ENCODE peak calls at places on chromosomes 13 and 19, in seven cellular contexts. One of them, this sample, is unnamed.
A peak's percentile ranks its signal among the peaks of the same experiment; 100 is the strongest.

GRCh38 chr13:64672751-64673150 is 2557.4 kb downstream of the PCDH9 start:
- DNase-seq in ascending aorta: no peak
- DNase-seq in mesothelial cell of epicardium: no peak
- DNase-seq in AG09309: no peak
- DNase-seq in mucosa of descending colon: no peak
- DNase-seq in cardiac muscle cell: no peak
- DNase-seq in neural crest cell: no peak
- DNase-seq in this sample: no peak

GRCh38 chr13:65882810-65883209 is 1347.3 kb downstream of the PCDH9 start:
- DNase-seq in mucosa of descending colon: no peak
- DNase-seq in ascending aorta: no peak
- DNase-seq in cardiac muscle cell: no peak
- DNase-seq in mesothelial cell of epicardium: no peak
- DNase-seq in neural crest cell: no peak
- DNase-seq in AG09309: no peak
- DNase-seq in this sample: no peak

GRCh38 chr13:23969672-23970071 is 72.4 kb upstream of the C1QTNF9B start:
- DNase-seq in mesothelial cell of epicardium: no peak
- DNase-seq in AG09309: no peak
- DNase-seq in mucosa of descending colon: no peak
- DNase-seq in ascending aorta: no peak
- DNase-seq in neural crest cell: no peak
- DNase-seq in cardiac muscle cell: peak; percentile 46
- DNase-seq in this sample: no peak

GRCh38 chr19:7067716-7068115 is 1.8 kb upstream of the ZNF557 start:
- DNase-seq in cardiac muscle cell: no peak
- DNase-seq in AG09309: peak; percentile 18
- DNase-seq in mesothelial cell of epicardium: no peak
- DNase-seq in ascending aorta: no peak
- DNase-seq in neural crest cell: no peak
- DNase-seq in mucosa of descending colon: no peak
- DNase-seq in this sample: no peak

GRCh38 chr19:2743099-2743498 is 3.3 kb upstream of the SLC39A3 start:
- DNase-seq in neural crest cell: no peak
- DNase-seq in AG09309: no peak
- DNase-seq in mucosa of descending colon: no peak
- DNase-seq in ascending aorta: no peak
- DNase-seq in cardiac muscle cell: no peak
- DNase-seq in mesothelial cell of epicardium: no peak
- DNase-seq in this sample: no peak

GRCh38 chr19:19543101-19543500 is 5.0 kb downstream of the CILP2 start:
- DNase-seq in mucosa of descending colon: no peak
- DNase-seq in cardiac muscle cell: no peak
- DNase-seq in AG09309: no peak
- DNase-seq in ascending aorta: no peak
- DNase-seq in neural crest cell: no peak
- DNase-seq in mesothelial cell of epicardium: no peak
- DNase-seq in this sample: peak; percentile 55

GRCh38 chr13:23450340-23451046 is 17.0 kb upstream of the SACS start:
- DNase-seq in neural crest cell: no peak
- DNase-seq in mesothelial cell of epicardium: no peak
- DNase-seq in cardiac muscle cell: no peak
- DNase-seq in mucosa of descending colon: no peak
- DNase-seq in ascending aorta: no peak
- DNase-seq in AG09309: no peak
- DNase-seq in this sample: no peak

GRCh38 chr19:5017235-5017634 is 48.3 kb downstream of the KDM4B start:
- DNase-seq in ascending aorta: no peak
- DNase-seq in AG09309: no peak
- DNase-seq in mucosa of descending colon: no peak
- DNase-seq in neural crest cell: no peak
- DNase-seq in mesothelial cell of epicardium: no peak
- DNase-seq in cardiac muscle cell: no peak
- DNase-seq in this sample: no peak

GRCh38 chr19:1503089-1503924 is 9.5 kb downstream of the ADAMTSL5 start:
- DNase-seq in mesothelial cell of epicardium: no peak
- DNase-seq in neural crest cell: peak; percentile 66
- DNase-seq in ascending aorta: no peak
- DNase-seq in AG09309: no peak
- DNase-seq in cardiac muscle cell: peak; percentile 64
- DNase-seq in mucosa of descending colon: peak; percentile 69
- DNase-seq in this sample: no peak

GRCh38 chr13:44790289-44790688 is 199.0 kb downstream of the NUFIP1 start:
- DNase-seq in neural crest cell: no peak
- DNase-seq in mucosa of descending colon: peak; percentile 42
- DNase-seq in AG09309: no peak
- DNase-seq in cardiac muscle cell: no peak
- DNase-seq in ascending aorta: no peak
- DNase-seq in mesothelial cell of epicardium: no peak
- DNase-seq in this sample: no peak

GRCh38 chr19:7421941-7422744 is 66.7 kb downstream of the PEX11G start:
- DNase-seq in ascending aorta: no peak
- DNase-seq in neural crest cell: no peak
- DNase-seq in mucosa of descending colon: no peak
- DNase-seq in cardiac muscle cell: no peak
- DNase-seq in AG09309: no peak
- DNase-seq in mesothelial cell of epicardium: no peak
- DNase-seq in this sample: no peak

GRCh38 chr13:73440296-73440895 is 381.6 kb downstream of the KLF5 start:
- DNase-seq in ascending aorta: no peak
- DNase-seq in mesothelial cell of epicardium: no peak
- DNase-seq in mucosa of descending colon: no peak
- DNase-seq in cardiac muscle cell: no peak
- DNase-seq in neural crest cell: no peak
- DNase-seq in AG09309: no peak
- DNase-seq in this sample: no peak

GRCh38 chr19:54430306-54431254 is 15.3 kb downstream of the TTYH1 start:
- DNase-seq in mesothelial cell of epicardium: peak; percentile 64
- DNase-seq in AG09309: no peak
- DNase-seq in ascending aorta: no peak
- DNase-seq in mucosa of descending colon: peak; percentile 71
- DNase-seq in neural crest cell: peak; percentile 74
- DNase-seq in cardiac muscle cell: peak; percentile 89
- DNase-seq in this sample: no peak

GRCh38 chr19:9862897-9863296 is 27.8 kb downstream of the PIN1 start:
- DNase-seq in AG09309: no peak
- DNase-seq in cardiac muscle cell: no peak
- DNase-seq in ascending aorta: no peak
- DNase-seq in neural crest cell: no peak
- DNase-seq in mesothelial cell of epicardium: no peak
- DNase-seq in mucosa of descending colon: no peak
- DNase-seq in this sample: no peak

GRCh38 chr19:4759388-4760284 is 31.9 kb upstream of the FEM1A start:
- DNase-seq in cardiac muscle cell: peak; percentile 96
- DNase-seq in mesothelial cell of epicardium: peak; percentile 86
- DNase-seq in neural crest cell: peak; percentile 89
- DNase-seq in AG09309: peak; percentile 21
- DNase-seq in ascending aorta: peak; percentile 40
- DNase-seq in mucosa of descending colon: peak; percentile 94
- DNase-seq in this sample: peak; percentile 79

GRCh38 chr13:79387853-79388252 is 18.2 kb downstream of the RBM26 start:
- DNase-seq in neural crest cell: no peak
- DNase-seq in mucosa of descending colon: no peak
- DNase-seq in AG09309: no peak
- DNase-seq in cardiac muscle cell: no peak
- DNase-seq in ascending aorta: no peak
- DNase-seq in mesothelial cell of epicardium: no peak
- DNase-seq in this sample: no peak

GRCh38 chr19:14149011-14149410 is 12.6 kb upstream of the ASF1B start:
- DNase-seq in mesothelial cell of epicardium: no peak
- DNase-seq in mucosa of descending colon: no peak
- DNase-seq in neural crest cell: no peak
- DNase-seq in AG09309: no peak
- DNase-seq in cardiac muscle cell: no peak
- DNase-seq in ascending aorta: no peak
- DNase-seq in this sample: no peak

GRCh38 chr13:78182813-78183212 is 264.2 kb upstream of the EDNRB start:
- DNase-seq in AG09309: no peak
- DNase-seq in cardiac muscle cell: no peak
- DNase-seq in neural crest cell: no peak
- DNase-seq in mesothelial cell of epicardium: no peak
- DNase-seq in ascending aorta: no peak
- DNase-seq in mucosa of descending colon: no peak
- DNase-seq in this sample: no peak

GRCh38 chr13:46659413-46660065 is 106.6 kb downstream of the LRCH1 start:
- DNase-seq in ascending aorta: no peak
- DNase-seq in AG09309: no peak
- DNase-seq in cardiac muscle cell: no peak
- DNase-seq in mucosa of descending colon: no peak
- DNase-seq in mesothelial cell of epicardium: no peak
- DNase-seq in neural crest cell: no peak
- DNase-seq in this sample: no peak

GRCh38 chr19:21317821-21318220 is 11.4 kb downstream of the ZNF708 start:
- DNase-seq in ascending aorta: no peak
- DNase-seq in AG09309: no peak
- DNase-seq in mucosa of descending colon: no peak
- DNase-seq in mesothelial cell of epicardium: no peak
- DNase-seq in cardiac muscle cell: no peak
- DNase-seq in neural crest cell: no peak
- DNase-seq in this sample: no peak

GRCh38 chr19:38852231-38853044 is 2.7 kb upstream of the HNRNPL start:
- DNase-seq in mucosa of descending colon: peak; percentile 81
- DNase-seq in cardiac muscle cell: no peak
- DNase-seq in neural crest cell: peak; percentile 50
- DNase-seq in AG09309: no peak
- DNase-seq in ascending aorta: no peak
- DNase-seq in mesothelial cell of epicardium: no peak
- DNase-seq in this sample: no peak

GRCh38 chr13:106390360-106390759 is 145.1 kb downstream of the EFNB2 start:
- DNase-seq in cardiac muscle cell: no peak
- DNase-seq in mucosa of descending colon: no peak
- DNase-seq in mesothelial cell of epicardium: no peak
- DNase-seq in neural crest cell: no peak
- DNase-seq in ascending aorta: no peak
- DNase-seq in AG09309: no peak
- DNase-seq in this sample: no peak

GRCh38 chr19:19651076-19651475 is 7.6 kb upstream of the GMIP start:
- DNase-seq in mesothelial cell of epicardium: no peak
- DNase-seq in neural crest cell: no peak
- DNase-seq in cardiac muscle cell: no peak
- DNase-seq in mucosa of descending colon: no peak
- DNase-seq in AG09309: no peak
- DNase-seq in ascending aorta: no peak
- DNase-seq in this sample: no peak

GRCh38 chr13:114064516-114065140 is 67.8 kb downstream of the RASA3 start:
- DNase-seq in mucosa of descending colon: no peak
- DNase-seq in ascending aorta: no peak
- DNase-seq in cardiac muscle cell: no peak
- DNase-seq in mesothelial cell of epicardium: no peak
- DNase-seq in AG09309: no peak
- DNase-seq in neural crest cell: peak; percentile 72
- DNase-seq in this sample: no peak

DNA sequence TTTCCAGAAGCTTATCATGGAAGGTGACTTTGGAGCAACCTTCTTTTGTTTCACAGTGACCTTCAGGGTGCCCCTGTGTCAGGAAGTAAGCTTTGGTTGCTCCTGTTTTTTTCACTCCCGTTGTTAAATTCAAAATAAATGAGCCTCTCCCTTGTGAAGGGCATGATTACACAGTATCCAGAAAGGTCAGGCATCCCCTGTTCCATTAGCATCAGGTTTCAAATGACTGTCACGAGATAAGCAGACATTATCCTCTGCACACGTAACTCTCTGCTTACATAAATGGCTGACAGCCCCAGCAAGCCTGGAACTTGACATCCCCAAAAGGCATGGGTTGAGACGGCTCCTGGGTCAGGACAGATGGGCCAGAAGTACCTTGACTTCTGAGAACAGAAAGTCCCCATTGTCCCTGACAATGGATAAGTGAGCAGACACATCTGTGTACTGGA is 52.0 kb downstream of the RAB20 start:
- DNase-seq in AG09309: no peak
- DNase-seq in mucosa of descending colon: no peak
- DNase-seq in mesothelial cell of epicardium: no peak
- DNase-seq in ascending aorta: no peak
- DNase-seq in neural crest cell: no peak
- DNase-seq in cardiac muscle cell: peak; percentile 50
- DNase-seq in this sample: no peak
- TF ChIP-seq CTCF in AG09309: no peak
- TF ChIP-seq CTCF in mucosa of descending colon: no peak
- TF ChIP-seq CTCF in mesothelial cell of epicardium: no peak
- TF ChIP-seq CTCF in ascending aorta: no peak
- TF ChIP-seq CTCF in neural crest cell: no peak
- TF ChIP-seq CTCF in cardiac muscle cell: no peak
- TF ChIP-seq CTCF in this sample: no peak

DNA sequence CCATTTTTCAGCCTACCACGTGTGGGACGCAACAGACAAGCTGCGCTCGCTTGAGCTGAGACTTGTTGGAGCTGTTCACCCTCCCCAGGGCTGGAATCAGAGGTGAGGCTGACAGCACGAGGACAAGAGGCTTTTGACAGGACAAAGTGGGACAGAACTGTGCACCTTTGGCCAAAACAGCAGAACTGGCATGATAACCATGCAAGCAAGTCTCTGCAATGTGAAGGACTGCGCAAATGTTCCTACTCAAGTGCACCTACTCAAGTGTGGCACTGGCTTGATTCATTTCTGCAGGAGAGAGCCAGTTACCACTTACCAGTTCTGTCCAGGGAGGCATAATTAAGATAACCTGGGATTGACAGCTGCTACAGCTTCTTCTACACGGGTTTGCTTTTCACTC is 62.2 kb upstream of the TM9SF2 start:
- DNase-seq in mesothelial cell of epicardium: no peak
- DNase-seq in ascending aorta: no peak
- DNase-seq in cardiac muscle cell: peak; percentile 30
- DNase-seq in AG09309: no peak
- DNase-seq in neural crest cell: no peak
- DNase-seq in mucosa of descending colon: no peak
- DNase-seq in this sample: no peak
- TF ChIP-seq CTCF in mesothelial cell of epicardium: no peak
- TF ChIP-seq CTCF in ascending aorta: no peak
- TF ChIP-seq CTCF in cardiac muscle cell: no peak
- TF ChIP-seq CTCF in AG09309: no peak
- TF ChIP-seq CTCF in neural crest cell: no peak
- TF ChIP-seq CTCF in mucosa of descending colon: no peak
- TF ChIP-seq CTCF in this sample: no peak

DNA sequence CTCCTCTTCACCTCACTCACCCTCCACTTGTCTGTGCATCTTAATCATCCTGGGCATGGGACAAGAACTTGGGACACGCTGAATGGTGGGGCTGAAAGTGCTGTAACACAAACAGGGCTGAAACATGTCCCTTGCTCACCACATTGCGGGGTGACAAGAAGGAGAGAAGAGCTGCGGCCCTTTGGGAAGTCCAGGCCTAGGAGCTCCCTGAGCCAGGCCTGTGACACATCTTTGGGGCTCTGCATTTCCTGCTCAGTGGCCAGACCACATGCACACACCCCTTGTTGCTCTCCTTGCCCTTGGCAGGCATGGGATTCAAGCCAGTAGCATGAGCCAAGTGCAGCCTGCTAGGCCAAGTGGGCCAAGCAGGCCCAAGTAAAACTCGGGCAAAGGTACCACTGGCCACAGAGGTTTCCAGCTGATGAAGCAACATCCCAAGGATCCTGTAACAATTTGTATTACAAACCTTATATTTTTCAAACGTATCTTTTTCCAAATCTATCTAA is 1384.3 kb upstream of the PCDH20 start:
- DNase-seq in ascending aorta: no peak
- DNase-seq in AG09309: no peak
- DNase-seq in neural crest cell: no peak
- DNase-seq in mesothelial cell of epicardium: no peak
- DNase-seq in mucosa of descending colon: no peak
- DNase-seq in cardiac muscle cell: no peak
- DNase-seq in this sample: no peak
- TF ChIP-seq CTCF in ascending aorta: no peak
- TF ChIP-seq CTCF in AG09309: no peak
- TF ChIP-seq CTCF in neural crest cell: no peak
- TF ChIP-seq CTCF in mesothelial cell of epicardium: no peak
- TF ChIP-seq CTCF in mucosa of descending colon: no peak
- TF ChIP-seq CTCF in cardiac muscle cell: no peak
- TF ChIP-seq CTCF in this sample: no peak

GRCh38 chr13:52846567-52847321 is 1.7 kb downstream of the PCDH8 start:
- DNase-seq in neural crest cell: peak; percentile 86
- DNase-seq in mucosa of descending colon: peak; percentile 67
- DNase-seq in mesothelial cell of epicardium: peak; percentile 80
- DNase-seq in AG09309: no peak
- DNase-seq in ascending aorta: no peak
- DNase-seq in cardiac muscle cell: peak; percentile 90
- DNase-seq in this sample: no peak
- TF ChIP-seq CTCF in neural crest cell: peak; percentile 62
- TF ChIP-seq CTCF in mucosa of descending colon: no peak
- TF ChIP-seq CTCF in mesothelial cell of epicardium: peak; percentile 45
- TF ChIP-seq CTCF in AG09309: no peak
- TF ChIP-seq CTCF in ascending aorta: peak; percentile 54
- TF ChIP-seq CTCF in cardiac muscle cell: peak; percentile 52
- TF ChIP-seq CTCF in this sample: no peak

This sample was measured in RWPE2.